ENCODE peak calls at places on chromosome X, in eight cellular contexts. O is CD4-positive, alpha-beta memory T cell; Z is lower leg skin; L is cardiac muscle cell; W is left ventricle myocardium inferior; H is stomach; B is upper lobe of right lung; I is psoas muscle. Y is an unnamed sample.

GRCh38 chrX:331772-332495 is 13.3 kb upstream of the GTPBP6 start:
- DNase-seq in O (no peak), Z (no peak), L (no peak), W (peak; percentile 15), H (no peak), B (peak; percentile 62), I (no peak), Y (no peak)

GRCh38 chrX:65745427-65745826 is 78.0 kb downstream of the MSN start:
- DNase-seq in O (peak; percentile 15), Z (no peak), L (no peak), W (no peak), H (no peak), B (no peak), I (no peak), Y (no peak)

GRCh38 chrX:16882188-16882587 is 12.0 kb upstream of the RBBP7 start:
- DNase-seq in O (no peak), Z (no peak), L (peak; percentile 53), W (peak; percentile 18), H (peak; percentile 51), B (peak; percentile 65), I (peak; percentile 37), Y (no peak)

GRCh38 chrX:105564536-105564935 is 257.8 kb upstream of the NRK start:
- DNase-seq in O (no peak), Z (no peak), L (peak; percentile 84), W (no peak), H (no peak), B (no peak), I (no peak), Y (no peak)

GRCh38 chrX:106959897-106960296 is 39.7 kb downstream of the CLDN2 start:
- DNase-seq in O (no peak), Z (no peak), L (peak; percentile 52), W (no peak), H (no peak), B (no peak), I (no peak), Y (no peak)

GRCh38 chrX:147699061-147699460 is 212.7 kb upstream of the FMR1 start:
- DNase-seq in O (no peak), Z (no peak), L (no peak), W (no peak), H (no peak), B (no peak), I (no peak), Y (no peak)

GRCh38 chrX:24789047-24789446 is 95.3 kb downstream of the POLA1 start:
- DNase-seq in O (no peak), Z (no peak), L (no peak), W (no peak), H (no peak), B (no peak), I (no peak), Y (no peak)

GRCh38 chrX:65300104-65300809 is 234.3 kb downstream of the LAS1L start:
- DNase-seq in O (no peak), Z (no peak), L (no peak), W (no peak), H (no peak), B (no peak), I (no peak), Y (no peak)

GRCh38 chrX:133531012-133531411 is 115.7 kb upstream of the GPC4 start:
- DNase-seq in O (no peak), Z (no peak), L (peak; percentile 2), W (no peak), H (no peak), B (no peak), I (no peak), Y (no peak)

GRCh38 chrX:112473654-112474053 is 206.1 kb downstream of the LHFPL1 start:
- DNase-seq in O (no peak), Z (no peak), L (no peak), W (no peak), H (no peak), B (no peak), I (no peak), Y (no peak)

GRCh38 chrX:119398587-119398973 is 556 bp upstream of the SLC25A43 start:
- DNase-seq in O (peak; percentile 1), Z (no peak), L (peak; percentile 22), W (no peak), H (no peak), B (no peak), I (no peak), Y (no peak)

GRCh38 chrX:25726539-25726938 is 411.6 kb upstream of the MAGEB18 start:
- DNase-seq in O (no peak), Z (no peak), L (no peak), W (no peak), H (no peak), B (no peak), I (no peak), Y (no peak)

GRCh38 chrX:12999422-12999821 is 24.5 kb downstream of the TMSB4X start:
- DNase-seq in O (peak; percentile 53), Z (no peak), L (no peak), W (no peak), H (no peak), B (no peak), I (no peak), Y (no peak)

GRCh38 chrX:47583240-47583861 is 1.1 kb downstream of the TIMP1 start:
- DNase-seq in O (no peak), Z (peak; percentile 83), L (no peak), W (no peak), H (no peak), B (no peak), I (no peak), Y (no peak)
- H3K4me3 ChIP-seq in O (no peak overlapping the region), Z (no peak overlapping the region), L (no peak overlapping the region), W (peak overlapping the region; percentile 62), H (peak overlapping the region; percentile 4), B (peak overlapping the region; percentile 26), I (peak overlapping the region; percentile 25), Y (peak overlapping the region; percentile 67)

GRCh38 chrX:33855251-33855650 is 276.9 kb downstream of the FAM47A start:
- DNase-seq in O (no peak), Z (no peak), L (no peak), W (no peak), H (no peak), B (no peak), I (no peak), Y (no peak)
- H3K4me3 ChIP-seq in O (no peak overlapping the region), Z (no peak overlapping the region), L (no peak overlapping the region), W (no peak overlapping the region), H (no peak overlapping the region), B (no peak overlapping the region), I (no peak overlapping the region), Y (no peak overlapping the region)

GRCh38 chrX:73213734-73214133 is 917 bp downstream of the NAP1L2 start:
- DNase-seq in O (no peak), Z (no peak), L (no peak), W (no peak), H (no peak), B (no peak), I (no peak), Y (no peak)
- H3K4me3 ChIP-seq in O (peak overlapping the region; percentile 69), Z (no peak overlapping the region), L (peak overlapping the region; percentile 57), W (peak overlapping the region; percentile 69), H (peak overlapping the region; percentile 45), B (peak overlapping the region; percentile 53), I (peak overlapping the region; percentile 57), Y (no peak overlapping the region)

DNA sequence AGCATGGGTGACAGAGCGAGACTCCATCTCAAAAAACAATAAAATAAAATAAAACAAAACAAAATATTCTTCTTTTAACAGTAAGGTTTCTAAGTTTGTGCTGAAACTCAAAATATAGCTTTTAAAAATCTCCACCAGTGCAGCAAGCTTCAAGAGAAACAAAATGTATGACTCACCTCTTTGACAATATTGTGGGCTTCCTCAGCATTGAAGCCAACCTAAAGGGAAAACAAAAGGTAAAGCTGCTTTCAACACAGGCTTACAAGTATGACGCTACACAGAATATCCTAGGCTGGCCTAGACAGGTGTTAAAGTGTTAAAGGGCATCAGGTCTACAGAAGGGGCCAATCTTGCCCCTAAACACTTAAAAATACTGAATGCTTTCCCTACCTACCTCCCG is 1.2 kb downstream of the DYNLT3 start:
- DNase-seq in O (peak; percentile 26), Z (no peak), L (no peak), W (no peak), H (no peak), B (no peak), I (no peak), Y (no peak)
- H3K4me3 ChIP-seq in O (no peak overlapping the region), Z (no peak overlapping the region), L (peak overlapping the region; percentile 41), W (peak overlapping the region; percentile 81), H (no peak overlapping the region), B (peak overlapping the region; percentile 67), I (peak overlapping the region; percentile 81), Y (no peak overlapping the region)

DNA sequence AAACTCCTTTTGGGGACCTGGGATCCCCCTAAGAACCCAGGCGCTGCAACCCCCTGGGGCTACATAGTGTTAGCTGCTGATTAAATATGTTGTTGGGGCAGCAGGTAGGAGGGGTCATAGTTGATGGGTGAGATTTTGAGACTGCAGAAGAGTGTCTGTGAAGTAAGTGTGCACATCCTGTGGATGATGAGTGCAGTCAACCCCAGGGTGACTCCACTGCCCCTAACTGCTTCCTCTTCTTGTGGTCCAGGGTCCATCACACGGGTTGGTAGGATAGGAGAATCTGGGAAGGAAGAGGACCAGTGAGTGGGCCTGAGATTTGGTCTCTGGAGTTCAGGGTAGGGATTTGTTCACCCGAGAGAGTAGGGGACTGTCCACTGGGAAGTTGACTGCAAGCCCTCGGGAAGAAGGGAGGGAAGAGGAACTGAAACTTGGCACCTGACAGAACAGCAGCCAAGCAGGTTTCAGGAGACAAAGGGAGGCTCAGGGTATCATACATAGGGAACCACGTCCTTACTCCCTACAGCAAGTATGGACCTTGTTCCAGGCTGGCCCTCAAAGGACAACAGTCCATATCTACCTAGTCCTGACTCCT is 8.5 kb downstream of the DLG3 start:
- DNase-seq in O (no peak), Z (no peak), L (no peak), W (no peak), H (no peak), B (no peak), I (no peak), Y (no peak)
- H3K4me3 ChIP-seq in O (no peak overlapping the region), Z (no peak overlapping the region), L (peak overlapping the region; percentile 37), W (peak overlapping the region; percentile 73), H (peak overlapping the region; percentile 48), B (peak overlapping the region; percentile 51), I (peak overlapping the region; percentile 70), Y (no peak overlapping the region)

DNA sequence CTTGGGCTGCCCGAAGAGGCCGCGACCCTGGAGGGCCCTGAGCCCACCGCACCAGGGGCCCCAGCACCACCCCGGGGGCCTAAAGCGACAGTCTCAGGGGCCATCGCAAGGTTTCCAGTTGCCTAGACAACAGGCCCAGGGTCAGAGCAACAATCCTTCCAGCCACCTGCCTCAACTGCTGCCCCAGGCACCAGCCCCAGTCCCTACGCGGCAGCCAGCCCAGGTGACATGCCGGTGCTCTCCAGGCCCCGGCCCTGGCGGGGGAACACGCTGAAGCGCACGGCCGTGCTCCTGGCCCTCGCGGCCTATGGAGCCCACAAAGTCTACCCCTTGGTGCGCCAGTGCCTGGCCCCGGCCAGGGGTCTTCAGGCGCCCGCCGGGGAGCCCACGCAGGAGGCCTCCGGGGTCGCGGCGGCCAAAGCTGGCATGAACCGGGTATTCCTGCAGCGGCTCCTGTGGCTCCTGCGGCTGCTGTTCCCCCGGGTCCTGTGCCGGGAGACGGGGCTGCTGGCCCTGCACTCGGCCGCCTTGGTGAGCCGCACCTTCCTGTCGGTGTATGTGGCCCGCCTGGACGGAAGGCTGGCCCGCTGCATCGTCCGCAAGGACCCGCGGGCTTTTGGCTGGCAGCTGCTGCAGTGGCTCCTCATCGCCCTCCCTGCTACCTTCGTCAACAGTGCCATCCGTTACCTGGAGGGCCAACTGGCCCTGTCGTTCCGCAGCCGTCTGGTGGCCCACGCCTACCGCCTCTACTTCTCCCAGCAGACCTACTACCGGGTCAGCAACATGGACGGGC is 579 bp downstream of the ABCD1 start:
- DNase-seq in O (no peak), Z (no peak), L (no peak), W (no peak), H (no peak), B (no peak), I (no peak), Y (no peak)
- H3K4me3 ChIP-seq in O (no peak overlapping the region), Z (no peak overlapping the region), L (peak overlapping the region; percentile 46), W (peak overlapping the region; percentile 81), H (peak overlapping the region; percentile 58), B (peak overlapping the region; percentile 68), I (peak overlapping the region; percentile 64), Y (peak overlapping the region; percentile 62)

Y was measured in GM12864.